ENCODE peak calls at places on chromosomes 1 and 21, in five cellular contexts. U is cardiac muscle cell, T is tibial nerve, I is heart right ventricle, L is skeletal muscle cell. D is an unnamed sample.

GRCh38 chr1:83999316-83999819 is 436 bp upstream of the TTLL7 start:
- DNase-seq in U (peak), T (peak), I (peak), L (peak), D (peak)

GRCh38 chr1:53390261-53390660 is 62.4 kb upstream of the LRP8 start:
- DNase-seq in U (no peak), T (peak), I (peak), L (no peak), D (no peak)

GRCh38 chr1:23037081-23037740 is 17.9 kb downstream of the KDM1A start:
- DNase-seq in U (no peak), T (no peak), I (no peak), L (no peak), D (no peak)

GRCh38 chr1:162687870-162688269 is 55.6 kb downstream of the DDR2 start:
- DNase-seq in U (no peak), T (no peak), I (no peak), L (no peak), D (no peak)

GRCh38 chr1:53652441-53653199 is 86.3 kb downstream of the GLIS1 start:
- DNase-seq in U (no peak), T (no peak), I (no peak), L (no peak), D (no peak)

GRCh38 chr1:201764166-201764565 is 64.8 kb upstream of the IPO9 start:
- DNase-seq in U (no peak), T (no peak), I (no peak), L (no peak), D (no peak)

GRCh38 chr1:225825078-225825477 is 15.2 kb downstream of the EPHX1 start:
- DNase-seq in U (no peak), T (no peak), I (no peak), L (no peak), D (no peak)

GRCh38 chr1:210677533-210677932 is 348.8 kb downstream of the HHAT start:
- DNase-seq in U (no peak), T (no peak), I (no peak), L (no peak), D (no peak)

GRCh38 chr21:30443226-30443625 is 3.2 kb downstream of the KRTAP15-1 start:
- DNase-seq in U (no peak), T (no peak), I (no peak), L (no peak), D (no peak)

GRCh38 chr1:110673197-110673701 is 1.5 kb downstream of the KCNA3 start:
- DNase-seq in U (no peak), T (no peak), I (no peak), L (no peak), D (no peak)

GRCh38 chr21:27693376-27693775 is 726.5 kb upstream of the ADAMTS5 start:
- DNase-seq in U (no peak), T (no peak), I (no peak), L (peak), D (peak)

GRCh38 chr1:64550505-64550904 is 80.6 kb downstream of the CACHD1 start:
- DNase-seq in U (no peak), T (no peak), I (no peak), L (no peak), D (no peak)

GRCh38 chr1:3573499-3573898 is 37.8 kb downstream of the MEGF6 start:
- DNase-seq in U (no peak), T (no peak), I (no peak), L (no peak), D (no peak)

GRCh38 chr1:73998348-73998959 is 199.5 kb downstream of the LRRIQ3 start:
- DNase-seq in U (peak), T (no peak), I (no peak), L (no peak), D (peak)

GRCh38 chr1:182120411-182121258 is 59.1 kb upstream of the ZNF648 start:
- DNase-seq in U (no peak), T (peak), I (peak), L (no peak), D (no peak)

GRCh38 chr1:2240251-2241156 is 12.4 kb downstream of the SKI start:
- DNase-seq in U (peak), T (peak), I (peak), L (no peak), D (no peak)

GRCh38 chr21:33490991-33491372 is 534 bp downstream of the DNAJC28 start:
- DNase-seq in U (peak), T (no peak), I (no peak), L (no peak), D (no peak)

GRCh38 chr1:35448344-35448801 is 108.8 kb downstream of the KIAA0319L start:
- DNase-seq in U (no peak), T (peak), I (no peak), L (peak), D (peak)

GRCh38 chr1:174397261-174397660 is 50.5 kb upstream of the GPR52 start:
- DNase-seq in U (no peak), T (no peak), I (no peak), L (no peak), D (no peak)

GRCh38 chr1:110872745-110873435 is at the start of gene CD53:
- DNase-seq in U (no peak), T (peak), I (no peak), L (no peak), D (no peak)

GRCh38 chr1:77146270-77146669 is 73.0 kb downstream of the PIGK start:
- DNase-seq in U (no peak), T (no peak), I (no peak), L (no peak), D (no peak)

GRCh38 chr1:244863491-244864252 is 671 bp downstream of the HNRNPU start:
- DNase-seq in U (no peak), T (peak), I (peak), L (no peak), D (no peak)

GRCh38 chr1:56073614-56074356 is 505.6 kb downstream of the PLPP3 start:
- DNase-seq in U (no peak), T (peak), I (peak), L (peak), D (peak)

GRCh38 chr1:232615401-232615800 is 14.5 kb downstream of the SIPA1L2 start:
- DNase-seq in U (no peak), T (no peak), I (no peak), L (no peak), D (no peak)

GRCh38 chr1:160460683-160461287 is 60.4 kb downstream of the VANGL2 start:
- DNase-seq in U (no peak), T (no peak), I (no peak), L (no peak), D (no peak)

GRCh38 chr1:2890221-2890850 is 88.8 kb upstream of the TTC34 start:
- DNase-seq in U (no peak), T (no peak), I (no peak), L (no peak), D (no peak)

GRCh38 chr1:164693564-164694359 is 134.8 kb downstream of the PBX1 start:
- DNase-seq in U (no peak), T (no peak), I (no peak), L (no peak), D (no peak)

GRCh38 chr1:101064697-101065096 is 39.1 kb upstream of the DPH5 start:
- DNase-seq in U (no peak), T (no peak), I (no peak), L (no peak), D (no peak)

GRCh38 chr1:67824771-67825170 is 8.5 kb downstream of the GNG12 start:
- DNase-seq in U (no peak), T (no peak), I (no peak), L (no peak), D (no peak)

GRCh38 chr1:156220226-156220625 is 7.4 kb downstream of the PMF1 start:
- DNase-seq in U (no peak), T (no peak), I (no peak), L (no peak), D (no peak)
- H3K4me3 ChIP-seq in U (no peak), T (no peak), I (no peak), L (no peak), D (no peak)

GRCh38 chr1:28170036-28170596 is 6.4 kb downstream of the PTAFR start:
- DNase-seq in U (no peak), T (no peak), I (no peak), L (no peak), D (no peak)

GRCh38 chr1:28171246-28171645 is 5.2 kb downstream of the PTAFR start:
- DNase-seq in U (no peak), T (no peak), I (no peak), L (no peak), D (no peak)

GRCh38 chr1:28173151-28173979 is 3.1 kb downstream of the PTAFR start:
- DNase-seq in U (peak), T (no peak), I (no peak), L (no peak), D (no peak)

GRCh38 chr1:28173980-28174297 is 2.6 kb downstream of the PTAFR start:
- DNase-seq in U (no peak), T (no peak), I (no peak), L (no peak), D (no peak)

DNA sequence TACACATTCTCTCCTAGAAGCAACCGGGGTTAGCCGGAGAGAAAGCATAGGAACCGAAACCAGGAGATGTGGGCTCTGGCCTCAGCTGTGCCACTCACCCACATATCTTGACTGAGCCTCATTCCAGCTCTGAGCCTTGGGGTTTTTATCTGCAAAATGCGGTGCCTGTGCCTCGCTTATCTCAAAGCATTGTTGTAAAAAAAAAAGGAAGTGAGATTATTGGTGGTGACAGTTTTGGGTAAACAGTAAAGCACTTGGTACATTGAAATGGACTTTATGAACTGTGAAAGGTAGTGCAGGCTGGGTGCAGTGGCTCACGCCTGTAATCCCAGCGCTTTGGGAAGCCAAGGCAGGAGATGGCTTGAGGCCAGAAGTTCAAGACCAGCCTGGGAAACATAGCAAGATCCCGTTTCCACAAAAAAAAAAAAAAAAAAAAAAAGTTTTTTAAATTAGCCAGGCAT is 3.8 kb downstream of the PTAFR start:
- DNase-seq in U (peak), T (no peak), I (no peak), L (no peak), D (no peak)
- H3K4me3 ChIP-seq in U (no peak), T (no peak), I (no peak), L (no peak), D (no peak)

DNA sequence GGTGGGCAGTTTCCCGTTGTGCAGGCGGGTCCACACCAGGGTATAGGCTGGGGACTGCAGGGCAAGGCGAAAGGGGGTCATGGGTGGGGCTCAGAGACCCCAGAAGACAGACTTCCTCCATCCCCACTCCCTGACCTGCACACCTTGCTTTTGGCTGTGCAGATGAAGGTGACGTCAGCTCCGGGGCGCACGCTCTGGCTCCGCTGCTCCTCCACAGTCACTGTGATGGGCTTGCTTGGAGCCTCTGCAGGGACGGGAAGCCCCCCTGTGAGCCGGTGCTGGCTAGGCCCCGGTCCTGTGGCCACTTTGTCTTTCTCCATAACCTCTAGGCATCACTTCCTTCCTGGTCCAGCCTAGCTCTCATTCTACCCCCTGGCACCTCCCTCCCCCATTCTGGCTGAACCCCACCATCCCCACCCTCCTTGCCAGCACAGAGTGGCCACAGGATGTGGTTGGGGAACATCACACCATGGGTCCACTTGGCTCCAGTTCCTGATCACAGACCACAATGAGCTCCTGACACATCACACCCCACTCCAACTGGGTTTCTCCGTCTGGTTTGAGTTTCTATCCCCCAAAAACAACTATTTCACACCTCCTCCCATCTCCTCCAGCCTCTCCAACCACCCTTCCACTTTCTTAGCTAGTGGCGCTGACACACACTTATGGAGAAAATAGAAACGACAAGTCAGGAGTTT is 45.2 kb downstream of the LDLRAD2 start:
- DNase-seq in U (peak), T (no peak), I (no peak), L (no peak), D (no peak)
- H3K4me3 ChIP-seq in U (no peak), T (no peak), I (no peak), L (no peak), D (no peak)

GRCh38 chr1:42013881-42014470 is 95.3 kb upstream of the HIVEP3 start:
- DNase-seq in U (no peak), T (peak), I (no peak), L (no peak), D (no peak)
- H3K4me3 ChIP-seq in U (no peak), T (no peak), I (no peak), L (no peak), D (no peak)

GRCh38 chr1:33348194-33348593 is 27.3 kb upstream of the A3GALT2 start:
- DNase-seq in U (no peak), T (no peak), I (no peak), L (no peak), D (no peak)
- H3K4me3 ChIP-seq in U (peak), T (peak), I (peak), L (peak), D (peak)

GRCh38 chr1:91885716-91886506 is at the start of gene TGFBR3:
- DNase-seq in U (peak), T (peak), I (peak), L (peak), D (no peak)

GRCh38 chr1:91885331-91885715 is 628 bp downstream of the TGFBR3 start:
- DNase-seq in U (no peak), T (no peak), I (peak), L (no peak), D (no peak)

GRCh38 chr1:91884459-91885290 is 1.3 kb downstream of the TGFBR3 start:
- DNase-seq in U (peak), T (no peak), I (peak), L (no peak), D (no peak)

GRCh38 chr1:91881280-91881679 is 4.7 kb downstream of the TGFBR3 start:
- DNase-seq in U (no peak), T (no peak), I (no peak), L (no peak), D (no peak)

DNA sequence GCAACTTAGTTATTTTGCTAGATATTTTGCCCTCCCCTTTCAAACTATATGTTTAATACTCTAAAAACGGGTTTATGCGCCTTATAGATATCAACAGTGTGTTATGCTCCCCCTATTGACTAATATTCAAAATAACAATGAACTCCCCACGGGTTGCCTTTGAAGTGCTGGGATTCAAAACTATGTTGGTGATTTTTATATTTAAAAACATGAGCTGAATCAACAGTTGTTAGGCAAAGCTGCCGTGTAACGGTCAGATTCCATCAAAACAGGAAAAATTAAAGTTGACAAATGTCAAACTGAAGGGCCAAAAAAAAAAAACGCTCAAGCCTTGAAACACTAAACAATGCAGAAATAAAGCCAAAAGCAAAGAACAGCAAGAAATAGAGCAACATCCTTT is 2.5 kb downstream of the TGFBR3 start:
- DNase-seq in U (peak), T (no peak), I (no peak), L (no peak), D (no peak)
- H3K4me3 ChIP-seq in U (no peak), T (peak), I (peak), L (no peak), D (peak)

GRCh38 chr1:208231929-208232360 is 12.2 kb downstream of the PLXNA2 start:
- DNase-seq in U (no peak), T (no peak), I (no peak), L (no peak), D (no peak)

GRCh38 chr1:208232639-208233038 is 11.5 kb downstream of the PLXNA2 start:
- DNase-seq in U (no peak), T (no peak), I (no peak), L (no peak), D (no peak)

GRCh38 chr1:208233978-208234377 is 10.2 kb downstream of the PLXNA2 start:
- DNase-seq in U (no peak), T (no peak), I (no peak), L (no peak), D (no peak)

GRCh38 chr1:208234721-208235120 is 9.5 kb downstream of the PLXNA2 start:
- DNase-seq in U (no peak), T (no peak), I (no peak), L (no peak), D (no peak)

GRCh38 chr1:208233546-208233945 is 10.6 kb downstream of the PLXNA2 start:
- DNase-seq in U (no peak), T (no peak), I (no peak), L (no peak), D (no peak)
- H3K4me3 ChIP-seq in U (no peak), T (no peak), I (no peak), L (no peak), D (no peak)

D was measured in AG04449.